ENCODE peak calls at places on chromosome 20, in five cellular contexts. A is fibroblast of lung, K is ecto neural progenitor cell, G is iPS-NIHi11, Q is ascending aorta. Z is an unnamed sample.

GRCh38 chr20:21505161-21505809 is 8.6 kb downstream of the NKX2-2 start:
- DNase-seq in A (peak), K (peak), G (peak), Q (no peak), Z (no peak)

GRCh38 chr20:35463455-35464300 is 8.3 kb downstream of the CEP250 start:
- DNase-seq in A (peak), K (peak), G (peak), Q (no peak), Z (peak)

GRCh38 chr20:7113577-7114466 is 346.3 kb downstream of the BMP2 start:
- DNase-seq in A (peak), K (peak), G (peak), Q (no peak), Z (peak)

GRCh38 chr20:13262701-13263335 is 41.7 kb downstream of the ISM1 start:
- DNase-seq in A (peak), K (no peak), G (no peak), Q (no peak), Z (no peak)

GRCh38 chr20:45934046-45934586 is 367 bp upstream of the PCIF1 start:
- DNase-seq in A (peak), K (no peak), G (peak), Q (no peak), Z (no peak)

GRCh38 chr20:63183422-63184146 is 32.3 kb downstream of the YTHDF1 start:
- DNase-seq in A (peak), K (peak), G (peak), Q (no peak), Z (no peak)

GRCh38 chr20:1440024-1440423 is 26.6 kb downstream of the NSFL1C start:
- DNase-seq in A (peak), K (no peak), G (peak), Q (no peak), Z (no peak)

GRCh38 chr20:38138086-38138777 is 26.8 kb downstream of the TGM2 start:
- DNase-seq in A (no peak), K (no peak), G (no peak), Q (no peak), Z (no peak)

GRCh38 chr20:21995461-21995860 is 290.0 kb downstream of the PAX1 start:
- DNase-seq in A (no peak), K (no peak), G (no peak), Q (no peak), Z (no peak)

GRCh38 chr20:39611901-39612300 is 649.8 kb downstream of the DHX35 start:
- DNase-seq in A (no peak), K (no peak), G (no peak), Q (no peak), Z (no peak)

GRCh38 chr20:9981834-9982233 is 53.0 kb upstream of the ANKEF1 start:
- DNase-seq in A (peak), K (no peak), G (no peak), Q (no peak), Z (no peak)

GRCh38 chr20:39264506-39265172 is 302.5 kb downstream of the DHX35 start:
- DNase-seq in A (peak), K (peak), G (peak), Q (no peak), Z (peak)

GRCh38 chr20:58184063-58184462 is 44.4 kb downstream of the ANKRD60 start:
- DNase-seq in A (no peak), K (no peak), G (no peak), Q (no peak), Z (no peak)

GRCh38 chr20:47067776-47068175 is 173.1 kb downstream of the EYA2 start:
- DNase-seq in A (peak), K (no peak), G (no peak), Q (no peak), Z (no peak)

GRCh38 chr20:11585752-11586352 is 331.8 kb upstream of the BTBD3 start:
- DNase-seq in A (peak), K (no peak), G (no peak), Q (no peak), Z (peak)

GRCh38 chr20:23362392-23363256 is 642 bp downstream of the GZF1 start:
- DNase-seq in A (no peak), K (no peak), G (peak), Q (no peak), Z (no peak)

GRCh38 chr20:45463113-45463512 is 6.4 kb upstream of the WFDC2 start:
- DNase-seq in A (no peak), K (no peak), G (no peak), Q (no peak), Z (no peak)

GRCh38 chr20:5001174-5002076 is at the start of gene SLC23A2:
- DNase-seq in A (no peak), K (peak), G (peak), Q (no peak), Z (no peak)

GRCh38 chr20:54343073-54343472 is 132.3 kb upstream of the DOK5 start:
- DNase-seq in A (no peak), K (no peak), G (no peak), Q (no peak), Z (no peak)

GRCh38 chr20:54148947-54149764 is 24.6 kb downstream of the CYP24A1 start:
- DNase-seq in A (no peak), K (no peak), G (no peak), Q (no peak), Z (no peak)

GRCh38 chr20:43459022-43459942 is 1.6 kb downstream of the SRSF6 start:
- DNase-seq in A (peak), K (peak), G (no peak), Q (no peak), Z (no peak)

GRCh38 chr20:40431112-40431511 is 257.9 kb downstream of the MAFB start:
- DNase-seq in A (no peak), K (no peak), G (no peak), Q (no peak), Z (no peak)

GRCh38 chr20:38192323-38192885 is 27.3 kb upstream of the TGM2 start:
- DNase-seq in A (no peak), K (no peak), G (peak), Q (no peak), Z (no peak)

GRCh38 chr20:939606-940005 is 23.5 kb upstream of the ANGPT4 start:
- DNase-seq in A (no peak), K (no peak), G (no peak), Q (no peak), Z (no peak)

GRCh38 chr20:31572042-31572700 is 32.9 kb upstream of the ID1 start:
- DNase-seq in A (no peak), K (no peak), G (no peak), Q (no peak), Z (no peak)

GRCh38 chr20:51457281-51457932 is 85.1 kb downstream of the NFATC2 start:
- DNase-seq in A (peak), K (no peak), G (no peak), Q (no peak), Z (peak)

GRCh38 chr20:32509639-32510066 is 75.5 kb downstream of the NOL4L start:
- DNase-seq in A (peak), K (no peak), G (no peak), Q (no peak), Z (no peak)

GRCh38 chr20:59006167-59006863 is 739 bp downstream of the CTSZ start:
- DNase-seq in A (no peak), K (no peak), G (no peak), Q (no peak), Z (no peak)

GRCh38 chr20:50672400-50673145 is 18.8 kb downstream of the RIPOR3 start:
- DNase-seq in A (no peak), K (no peak), G (no peak), Q (no peak), Z (no peak)

GRCh38 chr20:35398660-35399144 is 13.1 kb downstream of the UQCC1 start:
- DNase-seq in A (peak), K (no peak), G (no peak), Q (no peak), Z (peak)

GRCh38 chr20:63926298-63926697 is 29.9 kb downstream of the UCKL1 start:
- DNase-seq in A (no peak), K (no peak), G (no peak), Q (no peak), Z (no peak)

GRCh38 chr20:1298888-1299511 is 29.9 kb downstream of the SDCBP2 start:
- DNase-seq in A (no peak), K (no peak), G (no peak), Q (no peak), Z (no peak)

GRCh38 chr20:63497946-63498935 is 642 bp downstream of the EEF1A2 start:
- DNase-seq in A (peak), K (peak), G (peak), Q (no peak), Z (no peak)

GRCh38 chr20:330233-331149 is 5.1 kb downstream of the SOX12 start:
- DNase-seq in A (peak), K (peak), G (peak), Q (no peak), Z (no peak)

GRCh38 chr20:49631074-49631716 is 63.3 kb upstream of the PTGIS start:
- DNase-seq in A (peak), K (no peak), G (no peak), Q (no peak), Z (no peak)

GRCh38 chr20:22490287-22491187 is 93.8 kb downstream of the FOXA2 start:
- DNase-seq in A (no peak), K (peak), G (peak), Q (no peak), Z (no peak)

Z was measured in astrocyte of the cerebellum.